ENCODE peak calls at places on chromosome 11, in seven cellular contexts. Y is A549, E is K562, J is endothelial cell of umbilical vein, Q is H1, S is HCT116, R is GM12878. C is an unnamed sample.

GRCh38 chr11:35791088-35791958 is 128.7 kb downstream of the TRIM44 start:
- DNase-seq in Q (no peak), J (no peak), Y (no peak), S (no peak), R (no peak), E (no peak), C (no peak)

GRCh38 chr11:46341454-46341853 is 5.8 kb upstream of the DGKZ start:
- DNase-seq in S (no peak), J (no peak), Q (no peak), R (no peak), Y (no peak), E (no peak), C (no peak)

GRCh38 chr11:100910808-100911207 is 218.8 kb downstream of the PGR start:
- DNase-seq in S (no peak), J (no peak), R (peak; percentile 62), E (no peak), Q (no peak), Y (no peak), C (no peak)

GRCh38 chr11:9726313-9727022 is 62.6 kb downstream of the SWAP70 start:
- DNase-seq in J (peak; percentile 84), Y (no peak), R (no peak), E (no peak), Q (no peak), S (peak; percentile 23), C (no peak)

GRCh38 chr11:123062892-123063395 is 1.0 kb upstream of the HSPA8 start:
- DNase-seq in Y (no peak), Q (no peak), R (no peak), S (no peak), J (no peak), E (peak; percentile 67), C (peak; percentile 82)

GRCh38 chr11:46250071-46251052 is 27.1 kb upstream of the CREB3L1 start:
- DNase-seq in Y (no peak), J (no peak), R (no peak), S (no peak), Q (no peak), E (no peak), C (no peak)

GRCh38 chr11:2142762-2143202 is 3.6 kb upstream of the IGF2 start:
- DNase-seq in S (no peak), E (no peak), R (peak; percentile 8), Y (no peak), J (no peak), Q (no peak), C (no peak)

GRCh38 chr11:35178862-35179261 is 39.9 kb downstream of the CD44 start:
- DNase-seq in J (no peak), E (no peak), Y (no peak), S (no peak), Q (no peak), R (no peak), C (peak; percentile 16)

GRCh38 chr11:26578998-26579635 is 7.1 kb upstream of the MUC15 start:
- DNase-seq in S (no peak), Q (no peak), J (no peak), Y (no peak), E (no peak), R (no peak), C (no peak)

GRCh38 chr11:47184711-47185304 is 1.4 kb downstream of the PACSIN3 start:
- DNase-seq in J (no peak), Y (no peak), R (no peak), Q (no peak), S (no peak), E (no peak), C (no peak)

GRCh38 chr11:10506013-10506370 is 35.0 kb downstream of the RNF141 start:
- DNase-seq in J (no peak), R (no peak), Y (no peak), Q (no peak), S (no peak), E (no peak), C (no peak)

GRCh38 chr11:18106688-18107087 is 806 bp upstream of the SAAL1 start:
- DNase-seq in J (peak; percentile 6), R (no peak), E (no peak), Y (no peak), S (no peak), Q (no peak), C (no peak)

GRCh38 chr11:110434952-110435779 is 5.4 kb downstream of the FDX1 start:
- DNase-seq in R (no peak), Q (no peak), S (peak; percentile 24), Y (no peak), J (no peak), E (no peak), C (no peak)

GRCh38 chr11:102047305-102047924 is at the start of gene CFAP300:
- DNase-seq in R (no peak), Q (peak; percentile 15), S (no peak), Y (peak; percentile 86), E (no peak), J (peak; percentile 32), C (peak; percentile 9)

GRCh38 chr11:131025020-131025419 is 108.7 kb upstream of the SNX19 start:
- DNase-seq in E (no peak), J (no peak), S (no peak), Q (no peak), R (no peak), Y (peak; percentile 5), C (no peak)

GRCh38 chr11:45924036-45924915 is 1.8 kb downstream of the LARGE2 start:
- DNase-seq in J (no peak), E (no peak), Q (no peak), S (no peak), Y (no peak), R (no peak), C (no peak)

GRCh38 chr11:18065572-18065971 is 19.5 kb upstream of the TPH1 start:
- DNase-seq in Y (no peak), J (no peak), S (no peak), E (no peak), Q (no peak), R (no peak), C (no peak)

GRCh38 chr11:57363681-57364080 is 17.3 kb downstream of the PRG3 start:
- DNase-seq in Q (no peak), J (no peak), R (no peak), S (no peak), Y (no peak), E (no peak), C (no peak)

GRCh38 chr11:62458212-62459002 is 39.6 kb downstream of the SCGB1A1 start:
- DNase-seq in Q (no peak), E (no peak), R (no peak), S (no peak), J (no peak), Y (no peak), C (no peak)
- TF ChIP-seq POLR2A in Q (no peak), E (peak; percentile 20), R (no peak), S (no peak), J (no peak), Y (no peak), C (no peak)

GRCh38 chr11:78926633-78927347 is 352.1 kb upstream of the NARS2 start:
- DNase-seq in J (no peak), Y (no peak), E (no peak), Q (no peak), R (no peak), S (no peak), C (no peak)

GRCh38 chr11:78930810-78931209 is 356.1 kb upstream of the NARS2 start:
- DNase-seq in Y (no peak), R (no peak), S (no peak), Q (no peak), J (no peak), E (no peak), C (no peak)

GRCh38 chr11:78927511-78927910 is 352.8 kb upstream of the NARS2 start:
- DNase-seq in J (no peak), E (no peak), R (no peak), Y (no peak), Q (no peak), S (no peak), C (no peak)

GRCh38 chr11:78929906-78930220 is 355.2 kb upstream of the NARS2 start:
- DNase-seq in S (no peak), J (no peak), Y (no peak), Q (no peak), R (no peak), E (no peak), C (no peak)

GRCh38 chr11:78929092-78929905 is 354.6 kb upstream of the NARS2 start:
- DNase-seq in E (no peak), J (no peak), R (no peak), S (no peak), Q (peak; percentile 71), Y (no peak), C (no peak)
- H3K4me3 ChIP-seq in E (no peak overlapping the region), J (no peak overlapping the region), R (no peak overlapping the region), S (no peak overlapping the region), Q (peak overlapping the region; percentile 4), Y (no peak overlapping the region), C (no peak overlapping the region)

GRCh38 chr11:8335683-8336082 is 72.0 kb upstream of the LMO1 start:
- DNase-seq in E (no peak), S (no peak), J (no peak), R (no peak), Q (no peak), Y (no peak), C (no peak)

GRCh38 chr11:8335186-8335585 is 71.5 kb upstream of the LMO1 start:
- DNase-seq in E (peak; percentile 21), J (no peak), Q (no peak), S (no peak), Y (no peak), R (no peak), C (no peak)

GRCh38 chr11:8332196-8332595 is 68.5 kb upstream of the LMO1 start:
- DNase-seq in R (no peak), J (no peak), S (no peak), Q (no peak), E (no peak), Y (no peak), C (peak; percentile 71)

GRCh38 chr11:8331767-8332166 is 68.1 kb upstream of the LMO1 start:
- DNase-seq in J (no peak), R (no peak), E (no peak), S (no peak), Y (no peak), Q (no peak), C (peak; percentile 46)

DNA sequence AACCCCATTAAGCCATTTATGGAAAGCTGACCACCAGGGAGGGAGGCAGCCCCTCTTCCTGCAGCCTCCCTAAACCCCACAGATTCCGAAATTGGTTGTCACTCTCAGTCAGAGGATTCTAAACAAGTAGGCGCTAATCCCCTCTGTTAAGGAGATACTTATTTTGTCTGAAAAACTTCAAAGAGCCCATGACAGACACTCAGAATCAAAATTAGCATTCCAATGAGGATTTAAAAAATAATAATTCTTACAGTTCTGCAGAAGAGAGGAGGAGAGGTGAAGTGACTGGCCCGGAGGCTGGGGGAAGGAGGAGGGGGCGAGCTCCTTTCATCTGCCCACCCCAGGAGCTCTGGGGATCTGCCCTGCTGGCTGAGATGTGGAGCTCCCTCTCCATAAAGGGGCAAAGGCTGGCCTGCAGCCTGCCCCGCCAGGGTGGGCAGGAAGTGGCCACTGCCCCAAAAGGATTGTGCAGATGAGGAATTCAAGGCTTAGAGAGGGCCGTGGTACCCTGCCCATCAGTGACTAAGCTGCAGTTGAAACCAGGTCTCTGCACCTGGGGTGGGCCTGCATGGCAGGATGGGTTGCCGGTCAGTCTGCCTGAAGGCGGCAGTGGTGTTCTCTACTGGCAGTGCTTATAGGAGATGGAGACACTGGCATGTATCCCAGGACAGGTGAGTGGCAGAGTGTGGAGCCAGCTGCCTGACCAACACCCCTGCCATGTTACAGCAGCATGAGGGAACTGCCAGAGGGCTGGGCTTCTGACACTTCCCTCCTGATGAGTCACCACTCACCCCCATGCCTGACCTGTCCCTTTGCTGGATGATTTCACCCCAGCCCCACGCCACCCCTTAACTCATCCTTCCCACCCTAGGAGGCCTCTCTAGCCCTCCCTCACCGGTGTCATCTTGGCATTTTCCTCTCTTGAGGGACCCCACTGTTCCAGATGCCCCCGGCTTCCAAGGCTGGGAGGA is 70.0 kb upstream of the LMO1 start:
- DNase-seq in J (no peak), S (no peak), Y (peak; percentile 35), E (no peak), Q (no peak), R (no peak), C (peak; percentile 42)
- TF ChIP-seq MAX in J (no peak), S (no peak), Y (no peak), E (no peak), Q (no peak), R (no peak), C (no peak)

GRCh38 chr11:86743223-86744118 is 56.9 kb upstream of the PRSS23 start:
- DNase-seq in Q (no peak), E (peak; percentile 58), S (peak; percentile 95), R (no peak), J (peak; percentile 90), Y (peak; percentile 78), C (peak; percentile 89)
- TF ChIP-seq POLR2A in Q (no peak), E (no peak), S (no peak), R (no peak), J (no peak), Y (no peak), C (no peak)

C was measured in NB4.